ENCODE peak calls at places on chromosomes 2 and 18, in nine cellular contexts. One of them, this sample, is unnamed.

GRCh38 chr2:140667203-140667602 is 1463.6 kb downstream of the LRP1B start:
- DNase-seq in esophagus squamous epithelium: no peak
- DNase-seq in SK-N-SH: no peak
- DNase-seq in body of pancreas: no peak
- DNase-seq in kidney: no peak
- DNase-seq in psoas muscle: no peak
- DNase-seq in heart right ventricle: no peak
- DNase-seq in HCT116: no peak
- DNase-seq in upper lobe of right lung: no peak
- DNase-seq in this sample: no peak

GRCh38 chr2:76821731-76822130 is 700.4 kb downstream of the LRRTM4 start:
- DNase-seq in esophagus squamous epithelium: no peak
- DNase-seq in SK-N-SH: no peak
- DNase-seq in body of pancreas: no peak
- DNase-seq in kidney: no peak
- DNase-seq in psoas muscle: no peak
- DNase-seq in heart right ventricle: no peak
- DNase-seq in HCT116: no peak
- DNase-seq in upper lobe of right lung: no peak
- DNase-seq in this sample: no peak

GRCh38 chr18:1048048-1048447 is 143.4 kb downstream of the ADCYAP1 start:
- DNase-seq in esophagus squamous epithelium: no peak
- DNase-seq in SK-N-SH: no peak
- DNase-seq in body of pancreas: no peak
- DNase-seq in kidney: no peak
- DNase-seq in psoas muscle: no peak
- DNase-seq in heart right ventricle: no peak
- DNase-seq in HCT116: no peak
- DNase-seq in upper lobe of right lung: no peak
- DNase-seq in this sample: no peak

GRCh38 chr2:112055833-112056625 is 960 bp downstream of the TMEM87B start:
- DNase-seq in esophagus squamous epithelium: no peak
- DNase-seq in SK-N-SH: peak; percentile 44
- DNase-seq in body of pancreas: peak; percentile 61
- DNase-seq in kidney: no peak
- DNase-seq in psoas muscle: peak; percentile 78
- DNase-seq in heart right ventricle: peak; percentile 86
- DNase-seq in HCT116: no peak
- DNase-seq in upper lobe of right lung: peak; percentile 73
- DNase-seq in this sample: peak; percentile 70

GRCh38 chr2:12284037-12284436 is 432.7 kb upstream of the TRIB2 start:
- DNase-seq in esophagus squamous epithelium: no peak
- DNase-seq in SK-N-SH: no peak
- DNase-seq in body of pancreas: no peak
- DNase-seq in kidney: no peak
- DNase-seq in psoas muscle: no peak
- DNase-seq in heart right ventricle: no peak
- DNase-seq in HCT116: no peak
- DNase-seq in upper lobe of right lung: no peak
- DNase-seq in this sample: no peak

GRCh38 chr18:6315556-6316331 is 99.0 kb downstream of the L3MBTL4 start:
- DNase-seq in esophagus squamous epithelium: no peak
- DNase-seq in SK-N-SH: no peak
- DNase-seq in body of pancreas: peak; percentile 69
- DNase-seq in kidney: no peak
- DNase-seq in psoas muscle: no peak
- DNase-seq in heart right ventricle: no peak
- DNase-seq in HCT116: no peak
- DNase-seq in upper lobe of right lung: no peak
- DNase-seq in this sample: no peak

GRCh38 chr2:99880148-99880983 is 262.0 kb downstream of the AFF3 start:
- DNase-seq in esophagus squamous epithelium: no peak
- DNase-seq in SK-N-SH: peak; percentile 20
- DNase-seq in body of pancreas: no peak
- DNase-seq in kidney: no peak
- DNase-seq in psoas muscle: no peak
- DNase-seq in heart right ventricle: no peak
- DNase-seq in HCT116: no peak
- DNase-seq in upper lobe of right lung: no peak
- DNase-seq in this sample: no peak

GRCh38 chr2:64975232-64975791 is 13.9 kb upstream of the SLC1A4 start:
- DNase-seq in esophagus squamous epithelium: no peak
- DNase-seq in SK-N-SH: no peak
- DNase-seq in body of pancreas: peak; percentile 11
- DNase-seq in kidney: no peak
- DNase-seq in psoas muscle: peak; percentile 90
- DNase-seq in heart right ventricle: peak; percentile 83
- DNase-seq in HCT116: peak; percentile 40
- DNase-seq in upper lobe of right lung: no peak
- DNase-seq in this sample: no peak

GRCh38 chr18:54957987-54958386 is 1.3 kb downstream of the CCDC68 start:
- DNase-seq in esophagus squamous epithelium: no peak
- DNase-seq in SK-N-SH: no peak
- DNase-seq in body of pancreas: peak; percentile 40
- DNase-seq in kidney: no peak
- DNase-seq in psoas muscle: no peak
- DNase-seq in heart right ventricle: no peak
- DNase-seq in HCT116: no peak
- DNase-seq in upper lobe of right lung: no peak
- DNase-seq in this sample: no peak

GRCh38 chr2:74712223-74713053 is 58.4 kb downstream of the SEMA4F start:
- DNase-seq in esophagus squamous epithelium: no peak
- DNase-seq in SK-N-SH: no peak
- DNase-seq in body of pancreas: no peak
- DNase-seq in kidney: no peak
- DNase-seq in psoas muscle: peak; percentile 65
- DNase-seq in heart right ventricle: no peak
- DNase-seq in HCT116: no peak
- DNase-seq in upper lobe of right lung: no peak
- DNase-seq in this sample: no peak

GRCh38 chr2:25257931-25258771 is 83.6 kb downstream of the DNMT3A start:
- DNase-seq in esophagus squamous epithelium: no peak
- DNase-seq in SK-N-SH: no peak
- DNase-seq in body of pancreas: no peak
- DNase-seq in kidney: no peak
- DNase-seq in psoas muscle: peak; percentile 35
- DNase-seq in heart right ventricle: no peak
- DNase-seq in HCT116: no peak
- DNase-seq in upper lobe of right lung: no peak
- DNase-seq in this sample: no peak

GRCh38 chr2:111919362-111919761 is 21.0 kb downstream of the MERTK start:
- DNase-seq in esophagus squamous epithelium: no peak
- DNase-seq in SK-N-SH: no peak
- DNase-seq in body of pancreas: no peak
- DNase-seq in kidney: no peak
- DNase-seq in psoas muscle: no peak
- DNase-seq in heart right ventricle: no peak
- DNase-seq in HCT116: no peak
- DNase-seq in upper lobe of right lung: no peak
- DNase-seq in this sample: no peak

GRCh38 chr2:36404312-36404711 is 48.7 kb downstream of the CRIM1 start:
- DNase-seq in esophagus squamous epithelium: no peak
- DNase-seq in SK-N-SH: no peak
- DNase-seq in body of pancreas: no peak
- DNase-seq in kidney: no peak
- DNase-seq in psoas muscle: no peak
- DNase-seq in heart right ventricle: no peak
- DNase-seq in HCT116: peak; percentile 28
- DNase-seq in upper lobe of right lung: no peak
- DNase-seq in this sample: no peak

GRCh38 chr18:47968006-47968676 is 37.7 kb upstream of the SMAD2 start:
- DNase-seq in esophagus squamous epithelium: no peak
- DNase-seq in SK-N-SH: no peak
- DNase-seq in body of pancreas: no peak
- DNase-seq in kidney: no peak
- DNase-seq in psoas muscle: no peak
- DNase-seq in heart right ventricle: no peak
- DNase-seq in HCT116: no peak
- DNase-seq in upper lobe of right lung: no peak
- DNase-seq in this sample: no peak

GRCh38 chr2:86350751-86351150 is 13.3 kb upstream of the REEP1 start:
- DNase-seq in esophagus squamous epithelium: no peak
- DNase-seq in SK-N-SH: no peak
- DNase-seq in body of pancreas: no peak
- DNase-seq in kidney: no peak
- DNase-seq in psoas muscle: no peak
- DNase-seq in heart right ventricle: no peak
- DNase-seq in HCT116: no peak
- DNase-seq in upper lobe of right lung: no peak
- DNase-seq in this sample: no peak

GRCh38 chr2:205734436-205734835 is 52.1 kb downstream of the NRP2 start:
- DNase-seq in esophagus squamous epithelium: no peak
- DNase-seq in SK-N-SH: peak; percentile 57
- DNase-seq in body of pancreas: peak; percentile 18
- DNase-seq in kidney: no peak
- DNase-seq in psoas muscle: no peak
- DNase-seq in heart right ventricle: no peak
- DNase-seq in HCT116: no peak
- DNase-seq in upper lobe of right lung: no peak
- DNase-seq in this sample: no peak

GRCh38 chr2:131724019-131724418 is 196.3 kb downstream of the CCDC74A start:
- DNase-seq in esophagus squamous epithelium: no peak
- DNase-seq in SK-N-SH: peak; percentile 2
- DNase-seq in body of pancreas: no peak
- DNase-seq in kidney: peak; percentile 62
- DNase-seq in psoas muscle: no peak
- DNase-seq in heart right ventricle: peak; percentile 16
- DNase-seq in HCT116: no peak
- DNase-seq in upper lobe of right lung: no peak
- DNase-seq in this sample: no peak

DNA sequence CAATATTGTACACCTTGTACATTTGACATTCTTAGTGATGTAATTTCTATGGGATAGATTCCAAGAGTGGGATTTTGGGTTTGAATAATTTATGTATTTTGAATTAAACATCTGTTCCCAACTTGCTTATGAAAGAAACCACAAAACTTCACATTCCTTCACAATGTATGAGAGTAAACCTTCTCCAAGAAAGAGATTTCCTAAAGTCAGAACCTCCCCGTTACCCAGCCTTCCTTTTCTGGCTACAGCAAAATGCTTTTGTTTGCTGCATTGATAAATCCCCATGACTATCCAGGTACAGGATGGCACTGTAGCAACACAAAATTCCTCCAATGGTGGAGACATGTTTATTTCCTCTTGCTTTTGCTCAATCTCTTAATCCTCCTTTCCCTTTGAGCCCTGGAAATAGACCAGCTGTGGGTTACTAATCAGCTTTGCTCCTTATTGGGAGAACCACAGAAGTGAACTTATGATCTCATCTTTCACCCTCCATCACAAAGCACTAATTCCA is 58.4 kb upstream of the GALR1 start:
- DNase-seq in esophagus squamous epithelium: no peak
- DNase-seq in SK-N-SH: no peak
- DNase-seq in body of pancreas: no peak
- DNase-seq in kidney: no peak
- DNase-seq in psoas muscle: no peak
- DNase-seq in heart right ventricle: no peak
- DNase-seq in HCT116: no peak
- DNase-seq in upper lobe of right lung: no peak
- DNase-seq in this sample: no peak
- H3K27ac ChIP-seq in esophagus squamous epithelium: no peak overlapping the region
- H3K27ac ChIP-seq in SK-N-SH: no peak overlapping the region
- H3K27ac ChIP-seq in body of pancreas: no peak overlapping the region
- H3K27ac ChIP-seq in kidney: no peak overlapping the region
- H3K27ac ChIP-seq in psoas muscle: no peak overlapping the region
- H3K27ac ChIP-seq in heart right ventricle: no peak overlapping the region
- H3K27ac ChIP-seq in HCT116: no peak overlapping the region
- H3K27ac ChIP-seq in upper lobe of right lung: no peak overlapping the region
- H3K27ac ChIP-seq in this sample: no peak overlapping the region

GRCh38 chr2:28404086-28404485 is 11.4 kb downstream of the FOSL2 start:
- DNase-seq in esophagus squamous epithelium: no peak
- DNase-seq in SK-N-SH: no peak
- DNase-seq in body of pancreas: no peak
- DNase-seq in kidney: no peak
- DNase-seq in psoas muscle: no peak
- DNase-seq in heart right ventricle: no peak
- DNase-seq in HCT116: no peak
- DNase-seq in upper lobe of right lung: no peak
- DNase-seq in this sample: no peak
- H3K4me1 ChIP-seq in esophagus squamous epithelium: peaks cover 100% of the 10 kb centered on the region
- H3K4me1 ChIP-seq in SK-N-SH: peaks cover 18% of the 10 kb centered on the region
- H3K4me1 ChIP-seq in body of pancreas: peaks cover 39% of the 10 kb centered on the region
- H3K4me1 ChIP-seq in kidney: peaks cover 37% of the 10 kb centered on the region
- H3K4me1 ChIP-seq in psoas muscle: peaks cover 62% of the 10 kb centered on the region
- H3K4me1 ChIP-seq in heart right ventricle: peaks cover 39% of the 10 kb centered on the region
- H3K4me1 ChIP-seq in HCT116: peaks cover 23% of the 10 kb centered on the region
- H3K4me1 ChIP-seq in upper lobe of right lung: peaks cover 88% of the 10 kb centered on the region
- H3K4me1 ChIP-seq in this sample: peaks cover 99% of the 10 kb centered on the region

DNA sequence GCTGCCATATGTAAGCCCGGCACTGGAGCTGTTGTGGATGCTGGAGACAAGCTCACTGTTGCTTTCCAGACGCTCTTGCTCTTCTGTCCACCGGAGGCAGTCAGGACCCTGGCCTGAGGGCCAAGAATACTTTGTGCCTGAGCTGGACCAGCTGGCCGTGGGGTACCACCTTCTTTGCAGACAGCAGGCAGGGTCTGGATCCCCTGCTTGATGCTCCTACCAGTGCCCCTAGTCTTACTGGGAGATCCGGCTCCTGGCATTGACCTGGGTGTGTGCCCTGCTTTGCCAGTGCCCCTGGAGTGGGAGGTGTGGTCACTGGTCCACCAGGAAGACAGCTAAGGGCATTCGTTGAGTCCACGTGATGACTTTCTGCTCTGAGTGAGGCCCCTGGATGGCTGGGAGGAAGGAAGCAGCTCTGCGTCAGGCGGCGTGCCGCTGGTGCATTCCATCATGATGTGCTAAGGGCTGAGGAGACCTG is 59.3 kb downstream of the LRRFIP1 start:
- DNase-seq in esophagus squamous epithelium: no peak
- DNase-seq in SK-N-SH: no peak
- DNase-seq in body of pancreas: no peak
- DNase-seq in kidney: no peak
- DNase-seq in psoas muscle: no peak
- DNase-seq in heart right ventricle: no peak
- DNase-seq in HCT116: no peak
- DNase-seq in upper lobe of right lung: peak; percentile 79
- DNase-seq in this sample: peak; percentile 77
- TF ChIP-seq CTCF in esophagus squamous epithelium: no peak
- TF ChIP-seq CTCF in SK-N-SH: peak; percentile 51
- TF ChIP-seq CTCF in body of pancreas: peak; percentile 6
- TF ChIP-seq CTCF in kidney: no peak
- TF ChIP-seq CTCF in psoas muscle: no peak
- TF ChIP-seq CTCF in heart right ventricle: no peak
- TF ChIP-seq CTCF in HCT116: peak; percentile 53
- TF ChIP-seq CTCF in upper lobe of right lung: no peak
- TF ChIP-seq CTCF in this sample: no peak

DNA sequence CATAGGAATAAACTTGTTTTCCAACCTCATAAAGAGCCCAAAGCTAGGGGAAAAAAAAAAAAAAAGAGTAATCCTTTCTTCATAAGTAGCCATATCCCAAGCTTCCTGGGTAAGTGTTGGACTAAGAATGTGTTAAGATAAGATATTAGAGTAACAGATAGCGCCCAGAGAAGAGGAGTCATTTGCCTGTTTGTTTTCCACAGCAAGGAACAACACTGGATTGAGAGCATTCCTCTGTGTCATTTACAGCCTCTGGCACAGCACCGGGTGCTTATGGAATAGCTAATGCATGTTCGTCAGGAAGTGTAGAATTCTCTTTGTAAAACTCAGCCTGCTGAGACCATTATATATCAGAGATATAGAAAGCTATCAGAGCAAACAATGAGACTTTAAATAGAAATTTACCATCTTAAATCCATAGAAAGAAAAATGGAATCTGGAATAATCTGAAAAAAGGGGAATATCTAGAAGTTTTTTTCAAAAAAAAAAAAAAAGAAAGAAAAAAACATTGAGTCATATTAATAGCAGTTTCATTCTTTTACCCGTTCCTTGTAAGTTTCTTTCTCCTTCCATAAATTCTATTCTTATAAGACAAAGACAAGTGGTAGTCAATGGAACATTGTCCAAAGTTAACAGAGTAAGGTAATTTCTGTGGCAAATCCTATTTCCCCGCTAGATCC is 37.6 kb downstream of the LRP2 start:
- DNase-seq in esophagus squamous epithelium: no peak
- DNase-seq in SK-N-SH: no peak
- DNase-seq in body of pancreas: no peak
- DNase-seq in kidney: no peak
- DNase-seq in psoas muscle: no peak
- DNase-seq in heart right ventricle: no peak
- DNase-seq in HCT116: no peak
- DNase-seq in upper lobe of right lung: no peak
- DNase-seq in this sample: no peak
- H3K27ac ChIP-seq in esophagus squamous epithelium: no peak overlapping the region
- H3K27ac ChIP-seq in SK-N-SH: no peak overlapping the region
- H3K27ac ChIP-seq in body of pancreas: no peak overlapping the region
- H3K27ac ChIP-seq in kidney: no peak overlapping the region
- H3K27ac ChIP-seq in psoas muscle: no peak overlapping the region
- H3K27ac ChIP-seq in heart right ventricle: no peak overlapping the region
- H3K27ac ChIP-seq in HCT116: no peak overlapping the region
- H3K27ac ChIP-seq in upper lobe of right lung: no peak overlapping the region
- H3K27ac ChIP-seq in this sample: no peak overlapping the region